ENCODE peak calls at places on chromosomes 5 and 9, in four cellular contexts. Z is HTR-8/SVneo; P is activated CD4-positive, alpha-beta T cell treated with anti-CD3 and anti-CD28 coated beads for 24 hours; A is stimulated activated CD8-positive, alpha-beta memory T cell treated with anti-CD3 and anti-CD28 coated beads, Interleukin-4, amount 100 ng/mL, for 48 hours. D is an unnamed sample.

GRCh38 chr5:122263352-122264030 is 48.5 kb upstream of the SNCAIP start:
- DNase-seq in P (no peak), Z (no peak), A (no peak), D (no peak)

GRCh38 chr5:150661086-150661485 is at the start of gene MYOZ3:
- DNase-seq in Z (no peak), A (no peak), P (no peak), D (no peak)

GRCh38 chr9:109482391-109482916 is 15.7 kb downstream of the PTPN3 start:
- DNase-seq in P (no peak), Z (no peak), A (no peak), D (no peak)

GRCh38 chr9:15354713-15355112 is 47.7 kb upstream of the TTC39B start:
- DNase-seq in P (no peak), Z (no peak), A (no peak), D (no peak)

GRCh38 chr9:77177894-77178794 is 810 bp downstream of the VPS13A start:
- DNase-seq in Z (no peak), P (peak), A (peak), D (no peak)

GRCh38 chr9:113674436-113674835 is 201.7 kb upstream of the ZNF618 start:
- DNase-seq in Z (no peak), P (no peak), A (no peak), D (no peak)

GRCh38 chr9:123660691-123661090 is 269.2 kb downstream of the DENND1A start:
- DNase-seq in Z (no peak), A (no peak), P (no peak), D (no peak)

GRCh38 chr5:139138109-139138508 is 60.1 kb downstream of the SIL1 start:
- DNase-seq in A (no peak), Z (no peak), P (no peak), D (no peak)

GRCh38 chr5:52043137-52043536 is 659.9 kb downstream of the ISL1 start:
- DNase-seq in A (no peak), Z (no peak), P (no peak), D (no peak)

D was measured in iPS DF 19.7.